ENCODE peak calls at places on chromosomes 1 and 21, in five cellular contexts. W is cardiac fibroblast, X is fibroblast of pulmonary artery, K is colonic mucosa, S is MM.1S. G is an unnamed sample.
A peak's percentile ranks its signal among the peaks of the same experiment; 100 is the strongest.

GRCh38 chr1:170126691-170127090 is 19.1 kb upstream of the NTMT2 start:
- DNase-seq in W (peak; percentile 98), X (peak; percentile 91), K (no peak), S (no peak), G (peak; percentile 87)

GRCh38 chr1:44547837-44548236 is 126.4 kb downstream of the TMEM53 start:
- DNase-seq in W (no peak), X (no peak), K (no peak), S (no peak), G (no peak)

GRCh38 chr1:76330993-76331603 is 256.6 kb downstream of the ST6GALNAC3 start:
- DNase-seq in W (peak; percentile 85), X (peak; percentile 88), K (peak; percentile 39), S (peak; percentile 49), G (peak; percentile 68)

GRCh38 chr1:6962390-6962955 is 177.2 kb downstream of the CAMTA1 start:
- DNase-seq in W (no peak), X (no peak), K (peak; percentile 88), S (peak; percentile 67), G (peak; percentile 44)

GRCh38 chr1:169809370-169810095 is 14.8 kb upstream of the METTL18 start:
- DNase-seq in W (peak; percentile 66), X (peak; percentile 70), K (no peak), S (peak; percentile 42), G (peak; percentile 50)

GRCh38 chr1:41695118-41695517 is 210.6 kb upstream of the EDN2 start:
- DNase-seq in W (no peak), X (no peak), K (peak; percentile 28), S (no peak), G (no peak)

GRCh38 chr21:28550057-28550825 is 442.4 kb downstream of the LTN1 start:
- DNase-seq in W (peak; percentile 10), X (no peak), K (no peak), S (no peak), G (no peak)

GRCh38 chr1:15479654-15480347 is 3.9 kb downstream of the CELA2B start:
- DNase-seq in W (no peak), X (no peak), K (no peak), S (no peak), G (no peak)

GRCh38 chr21:38765056-38765455 is 40.7 kb upstream of the ETS2 start:
- DNase-seq in W (no peak), X (no peak), K (no peak), S (no peak), G (no peak)

GRCh38 chr1:10640079-10640578 is 156.3 kb downstream of the CASZ1 start:
- DNase-seq in W (no peak), X (no peak), K (no peak), S (no peak), G (no peak)

GRCh38 chr1:222935239-222935900 is 120.5 kb downstream of the DISP1 start:
- DNase-seq in W (no peak), X (no peak), K (no peak), S (no peak), G (no peak)

GRCh38 chr1:159929155-159930051 is 4.1 kb upstream of the TAGLN2 start:
- DNase-seq in W (no peak), X (no peak), K (no peak), S (no peak), G (no peak)

GRCh38 chr1:209375681-209376360 is 207.7 kb upstream of the CAMK1G start:
- DNase-seq in W (peak; percentile 56), X (peak; percentile 46), K (no peak), S (no peak), G (no peak)

GRCh38 chr21:45341261-45341660 is 53.6 kb upstream of the POFUT2 start:
- DNase-seq in W (no peak), X (no peak), K (no peak), S (no peak), G (no peak)

GRCh38 chr21:41504030-41504429 is 3.9 kb downstream of the TMPRSS2 start:
- DNase-seq in W (no peak), X (no peak), K (no peak), S (no peak), G (no peak)

GRCh38 chr21:45130324-45130774 is 56.0 kb downstream of the ADARB1 start:
- DNase-seq in W (peak; percentile 83), X (peak; percentile 80), K (no peak), S (no peak), G (no peak)

GRCh38 chr1:6738987-6739386 is 37.4 kb upstream of the DNAJC11 start:
- DNase-seq in W (no peak), X (no peak), K (no peak), S (no peak), G (no peak)

GRCh38 chr1:41696381-41696780 is 211.9 kb upstream of the EDN2 start:
- DNase-seq in W (no peak), X (no peak), K (no peak), S (no peak), G (no peak)

GRCh38 chr1:87588445-87588844 is 259.8 kb downstream of the LMO4 start:
- DNase-seq in W (no peak), X (no peak), K (no peak), S (peak; percentile 70), G (peak; percentile 62)

GRCh38 chr21:31514598-31514997 is 144.9 kb upstream of the SOD1 start:
- DNase-seq in W (no peak), X (no peak), K (no peak), S (no peak), G (no peak)
- TF ChIP-seq CTCF in W (no peak), X (no peak), K (no peak), S (no peak), G (no peak)

GRCh38 chr1:208110296-208110695 is 133.9 kb downstream of the PLXNA2 start:
- DNase-seq in W (no peak), X (no peak), K (no peak), S (no peak), G (no peak)

GRCh38 chr1:208107817-208108608 is 136.2 kb downstream of the PLXNA2 start:
- DNase-seq in W (peak; percentile 89), X (peak; percentile 81), K (no peak), S (no peak), G (no peak)

GRCh38 chr1:208107415-208107814 is 136.8 kb downstream of the PLXNA2 start:
- DNase-seq in W (no peak), X (no peak), K (no peak), S (no peak), G (no peak)

GRCh38 chr1:208106218-208106617 is 138.0 kb downstream of the PLXNA2 start:
- DNase-seq in W (no peak), X (no peak), K (no peak), S (no peak), G (no peak)

GRCh38 chr1:208108646-208109330 is 135.4 kb downstream of the PLXNA2 start:
- DNase-seq in W (no peak), X (no peak), K (no peak), S (no peak), G (no peak)
- TF ChIP-seq CTCF in W (no peak), X (no peak), K (no peak), S (no peak), G (no peak)

GRCh38 chr1:117342397-117342796 is 24.9 kb upstream of the MAN1A2 start:
- DNase-seq in W (no peak), X (no peak), K (no peak), S (peak; percentile 39), G (no peak)

GRCh38 chr1:117341123-117341522 is 26.1 kb upstream of the MAN1A2 start:
- DNase-seq in W (no peak), X (no peak), K (no peak), S (no peak), G (no peak)

GRCh38 chr1:117336087-117336817 is 31.0 kb upstream of the MAN1A2 start:
- DNase-seq in W (no peak), X (no peak), K (no peak), S (no peak), G (no peak)

GRCh38 chr1:117335376-117336086 is 31.7 kb upstream of the MAN1A2 start:
- DNase-seq in W (peak; percentile 8), X (no peak), K (no peak), S (no peak), G (no peak)

GRCh38 chr1:117339866-117340357 is 27.3 kb upstream of the MAN1A2 start:
- DNase-seq in W (peak; percentile 59), X (peak; percentile 70), K (peak; percentile 57), S (peak; percentile 19), G (peak; percentile 25)
- TF ChIP-seq CTCF in W (no peak), X (peak; percentile 1), K (no peak), S (peak; percentile 10), G (no peak)

GRCh38 chr1:84223751-84224432 is 77.6 kb upstream of the SAMD13 start:
- DNase-seq in W (no peak), X (no peak), K (no peak), S (no peak), G (no peak)
- TF ChIP-seq CTCF in W (peak; percentile 8), X (no peak), K (no peak), S (no peak), G (no peak)

DNA sequence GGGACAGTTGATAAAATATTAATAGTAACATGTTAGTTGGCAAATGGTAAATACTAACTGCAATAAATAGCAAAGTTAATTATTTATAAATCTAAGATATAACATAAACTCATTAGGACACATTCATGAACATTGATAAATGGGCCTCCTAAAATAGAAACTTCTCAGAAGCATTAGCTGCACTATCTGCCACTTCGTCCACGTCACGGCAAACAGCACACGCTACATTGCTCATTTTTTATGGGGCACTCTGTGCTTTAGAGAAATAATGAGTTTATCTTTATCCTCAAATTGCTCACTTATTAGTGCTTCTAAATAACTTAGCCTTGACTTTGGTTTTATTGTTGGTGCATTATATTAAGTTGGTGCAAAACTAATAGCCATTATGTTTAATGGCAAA is 16.3 kb upstream of the HPCAL4 start:
- DNase-seq in W (no peak), X (no peak), K (no peak), S (no peak), G (no peak)
- TF ChIP-seq CTCF in W (no peak), X (no peak), K (no peak), S (no peak), G (no peak)

DNA sequence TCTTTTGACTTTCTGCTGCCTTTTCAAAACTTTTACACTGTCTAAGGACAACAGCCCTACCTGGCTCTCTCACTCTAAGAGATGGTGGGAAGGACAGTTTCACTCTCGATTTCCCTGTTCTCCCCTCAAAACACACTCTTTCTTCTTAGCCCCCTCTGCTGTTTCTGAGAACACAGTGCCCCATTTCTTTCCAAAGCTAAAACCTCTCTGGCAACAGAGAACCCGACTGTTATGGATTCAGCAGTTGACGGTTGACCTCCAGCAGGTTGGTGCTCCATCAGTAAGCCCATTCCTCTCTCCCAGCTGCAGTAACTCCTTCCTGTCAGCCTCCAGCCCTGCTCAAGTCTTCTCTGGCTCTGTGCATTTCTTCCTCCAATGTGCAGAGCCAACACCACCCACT is 88.2 kb upstream of the ABCD3 start:
- DNase-seq in W (peak; percentile 81), X (peak; percentile 79), K (no peak), S (no peak), G (peak; percentile 6)
- TF ChIP-seq CTCF in W (peak; percentile 78), X (peak; percentile 79), K (no peak), S (no peak), G (no peak)

DNA sequence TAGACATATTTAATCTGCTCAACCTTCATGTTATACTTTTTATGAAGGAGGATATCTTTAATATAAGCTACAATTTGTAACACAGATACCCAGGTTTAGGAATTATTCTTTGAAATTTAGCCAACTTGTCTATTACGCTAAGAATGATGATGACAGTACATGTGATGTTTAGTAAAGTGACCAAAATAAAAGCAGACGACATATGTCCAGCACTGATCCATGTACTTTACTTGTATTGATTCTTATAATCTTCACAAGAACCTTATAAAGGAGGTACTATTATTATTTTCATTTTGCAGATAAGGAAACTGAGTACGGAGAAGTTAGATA is 37.2 kb upstream of the ATG4C start:
- DNase-seq in W (no peak), X (no peak), K (no peak), S (no peak), G (no peak)
- TF ChIP-seq CTCF in W (no peak), X (no peak), K (peak; percentile 12), S (no peak), G (no peak)

GRCh38 chr21:21373969-21374368 is 375.8 kb downstream of the NCAM2 start:
- DNase-seq in W (peak; percentile 21), X (peak; percentile 29), K (no peak), S (no peak), G (no peak)
- TF ChIP-seq CTCF in W (peak; percentile 23), X (peak; percentile 42), K (no peak), S (peak; percentile 13), G (no peak)